ENCODE peak calls at places on chromosomes 16 and 17, in four cellular contexts. E is dermis blood vessel endothelial cell; H is tibial nerve; R is stimulated activated CD8-positive, alpha-beta memory T cell treated with anti-CD3 and anti-CD28 coated beads, Interleukin-4, amount 100 ng/mL, for 1 hour. B is an unnamed sample.
A peak's percentile ranks its signal among the peaks of the same experiment; 100 is the strongest.

GRCh38 chr16:14015017-14015416 is 56.1 kb upstream of the MRTFB start:
- DNase-seq in E (peak; percentile 11), H (no peak), R (no peak), B (no peak)

GRCh38 chr16:180101-180920 is at the start of gene HBQ1:
- DNase-seq in E (peak; percentile 56), H (no peak), R (no peak), B (no peak)

GRCh38 chr16:23874613-23875294 is 39.0 kb downstream of the PRKCB start:
- DNase-seq in E (no peak), H (no peak), R (no peak), B (no peak)

GRCh38 chr17:28473542-28473941 is at the start of gene SLC13A2:
- DNase-seq in E (no peak), H (no peak), R (no peak), B (no peak)

GRCh38 chr17:37447641-37448040 is 41.0 kb downstream of the TADA2A start:
- DNase-seq in E (peak; percentile 34), H (no peak), R (no peak), B (no peak)

GRCh38 chr17:46742539-46743270 is 75.8 kb downstream of the WNT3 start:
- DNase-seq in E (peak; percentile 78), H (no peak), R (no peak), B (no peak)

GRCh38 chr16:21199607-21200218 is 11.7 kb downstream of the ZP2 start:
- DNase-seq in E (no peak), H (no peak), R (no peak), B (no peak)

GRCh38 chr16:2319606-2320005 is 20.9 kb downstream of the ABCA3 start:
- DNase-seq in E (no peak), H (no peak), R (no peak), B (no peak)

GRCh38 chr17:601462-602303 is 113.0 kb downstream of the VPS53 start:
- DNase-seq in E (peak; percentile 24), H (no peak), R (no peak), B (no peak)

GRCh38 chr17:76820039-76820438 is 48.2 kb upstream of the MGAT5B start:
- DNase-seq in E (no peak), H (no peak), R (no peak), B (no peak)

B was measured in SIG-M5.